ENCODE peak calls at places on chromosomes 13 and 19, in eight cellular contexts. One of them, this sample, is unnamed.

GRCh38 chr19:39246951-39247669 is 1.5 kb downstream of the IFNL4 start:
- DNase-seq in NCI-H2081 treated with DMSO at 0.1 percent for 48 hours: no peak
- DNase-seq in neuronal stem cell: no peak
- DNase-seq in NCI-H345: peak; percentile 69
- DNase-seq in stimulated activated CD4-positive, alpha-beta T cell treated with anti-CD3 and anti-CD28 coated beads, Interleukin-1b, Interleukin-23, amount 100 ng/mL, for 24 hours: no peak
- DNase-seq in left cardiac atrium: peak; percentile 53
- DNase-seq in Calu3: no peak
- DNase-seq in dorsolateral prefrontal cortex: peak; percentile 49
- DNase-seq in this sample: peak; percentile 27

GRCh38 chr13:20968745-20969144 is 66.2 kb upstream of the XPO4 start:
- DNase-seq in NCI-H2081 treated with DMSO at 0.1 percent for 48 hours: no peak
- DNase-seq in neuronal stem cell: no peak
- DNase-seq in NCI-H345: no peak
- DNase-seq in stimulated activated CD4-positive, alpha-beta T cell treated with anti-CD3 and anti-CD28 coated beads, Interleukin-1b, Interleukin-23, amount 100 ng/mL, for 24 hours: no peak
- DNase-seq in left cardiac atrium: no peak
- DNase-seq in Calu3: no peak
- DNase-seq in dorsolateral prefrontal cortex: no peak
- DNase-seq in this sample: no peak

GRCh38 chr13:33872005-33872351 is 54.0 kb downstream of the RFC3 start:
- DNase-seq in NCI-H2081 treated with DMSO at 0.1 percent for 48 hours: no peak
- DNase-seq in neuronal stem cell: no peak
- DNase-seq in NCI-H345: no peak
- DNase-seq in stimulated activated CD4-positive, alpha-beta T cell treated with anti-CD3 and anti-CD28 coated beads, Interleukin-1b, Interleukin-23, amount 100 ng/mL, for 24 hours: no peak
- DNase-seq in left cardiac atrium: no peak
- DNase-seq in Calu3: no peak
- DNase-seq in dorsolateral prefrontal cortex: no peak
- DNase-seq in this sample: no peak

GRCh38 chr13:33152389-33152788 is 133.2 kb downstream of the STARD13 start:
- DNase-seq in NCI-H2081 treated with DMSO at 0.1 percent for 48 hours: no peak
- DNase-seq in neuronal stem cell: no peak
- DNase-seq in NCI-H345: no peak
- DNase-seq in stimulated activated CD4-positive, alpha-beta T cell treated with anti-CD3 and anti-CD28 coated beads, Interleukin-1b, Interleukin-23, amount 100 ng/mL, for 24 hours: no peak
- DNase-seq in left cardiac atrium: no peak
- DNase-seq in Calu3: peak; percentile 1
- DNase-seq in dorsolateral prefrontal cortex: no peak
- DNase-seq in this sample: no peak

GRCh38 chr19:8526345-8527062 is 12.5 kb upstream of the ZNF414 start:
- DNase-seq in NCI-H2081 treated with DMSO at 0.1 percent for 48 hours: peak; percentile 10
- DNase-seq in neuronal stem cell: peak; percentile 92
- DNase-seq in NCI-H345: peak; percentile 91
- DNase-seq in stimulated activated CD4-positive, alpha-beta T cell treated with anti-CD3 and anti-CD28 coated beads, Interleukin-1b, Interleukin-23, amount 100 ng/mL, for 24 hours: no peak
- DNase-seq in left cardiac atrium: peak; percentile 94
- DNase-seq in Calu3: peak; percentile 92
- DNase-seq in dorsolateral prefrontal cortex: peak; percentile 92
- DNase-seq in this sample: peak; percentile 81

GRCh38 chr13:22483276-22483675 is 697.5 kb upstream of the SGCG start:
- DNase-seq in NCI-H2081 treated with DMSO at 0.1 percent for 48 hours: no peak
- DNase-seq in neuronal stem cell: no peak
- DNase-seq in NCI-H345: no peak
- DNase-seq in stimulated activated CD4-positive, alpha-beta T cell treated with anti-CD3 and anti-CD28 coated beads, Interleukin-1b, Interleukin-23, amount 100 ng/mL, for 24 hours: no peak
- DNase-seq in left cardiac atrium: no peak
- DNase-seq in Calu3: no peak
- DNase-seq in dorsolateral prefrontal cortex: no peak
- DNase-seq in this sample: no peak

GRCh38 chr19:1925544-1925943 is 15.4 kb upstream of the CSNK1G2 start:
- DNase-seq in NCI-H2081 treated with DMSO at 0.1 percent for 48 hours: no peak
- DNase-seq in neuronal stem cell: no peak
- DNase-seq in NCI-H345: no peak
- DNase-seq in stimulated activated CD4-positive, alpha-beta T cell treated with anti-CD3 and anti-CD28 coated beads, Interleukin-1b, Interleukin-23, amount 100 ng/mL, for 24 hours: no peak
- DNase-seq in left cardiac atrium: no peak
- DNase-seq in Calu3: no peak
- DNase-seq in dorsolateral prefrontal cortex: no peak
- DNase-seq in this sample: no peak

GRCh38 chr19:44694184-44694579 is 4.8 kb upstream of the CEACAM16 start:
- DNase-seq in NCI-H2081 treated with DMSO at 0.1 percent for 48 hours: no peak
- DNase-seq in neuronal stem cell: no peak
- DNase-seq in NCI-H345: no peak
- DNase-seq in stimulated activated CD4-positive, alpha-beta T cell treated with anti-CD3 and anti-CD28 coated beads, Interleukin-1b, Interleukin-23, amount 100 ng/mL, for 24 hours: no peak
- DNase-seq in left cardiac atrium: no peak
- DNase-seq in Calu3: no peak
- DNase-seq in dorsolateral prefrontal cortex: no peak
- DNase-seq in this sample: no peak

GRCh38 chr19:42184401-42184861 is 33.0 kb downstream of the DEDD2 start:
- DNase-seq in NCI-H2081 treated with DMSO at 0.1 percent for 48 hours: no peak
- DNase-seq in neuronal stem cell: peak; percentile 89
- DNase-seq in NCI-H345: peak; percentile 64
- DNase-seq in stimulated activated CD4-positive, alpha-beta T cell treated with anti-CD3 and anti-CD28 coated beads, Interleukin-1b, Interleukin-23, amount 100 ng/mL, for 24 hours: peak; percentile 50
- DNase-seq in left cardiac atrium: peak; percentile 78
- DNase-seq in Calu3: peak; percentile 91
- DNase-seq in dorsolateral prefrontal cortex: peak; percentile 74
- DNase-seq in this sample: peak; percentile 86

GRCh38 chr19:39409207-39409885 is 2.7 kb downstream of the ZFP36 start:
- DNase-seq in NCI-H2081 treated with DMSO at 0.1 percent for 48 hours: peak; percentile 35
- DNase-seq in neuronal stem cell: no peak
- DNase-seq in NCI-H345: peak; percentile 100
- DNase-seq in stimulated activated CD4-positive, alpha-beta T cell treated with anti-CD3 and anti-CD28 coated beads, Interleukin-1b, Interleukin-23, amount 100 ng/mL, for 24 hours: peak; percentile 49
- DNase-seq in left cardiac atrium: peak; percentile 94
- DNase-seq in Calu3: peak; percentile 99
- DNase-seq in dorsolateral prefrontal cortex: peak; percentile 82
- DNase-seq in this sample: peak; percentile 98

GRCh38 chr19:40640744-40641143 is 39.6 kb downstream of the LTBP4 start:
- DNase-seq in NCI-H2081 treated with DMSO at 0.1 percent for 48 hours: no peak
- DNase-seq in neuronal stem cell: no peak
- DNase-seq in NCI-H345: no peak
- DNase-seq in stimulated activated CD4-positive, alpha-beta T cell treated with anti-CD3 and anti-CD28 coated beads, Interleukin-1b, Interleukin-23, amount 100 ng/mL, for 24 hours: no peak
- DNase-seq in left cardiac atrium: no peak
- DNase-seq in Calu3: no peak
- DNase-seq in dorsolateral prefrontal cortex: no peak
- DNase-seq in this sample: no peak

GRCh38 chr13:29920018-29920643 is 69.7 kb upstream of the UBL3 start:
- DNase-seq in NCI-H2081 treated with DMSO at 0.1 percent for 48 hours: no peak
- DNase-seq in neuronal stem cell: no peak
- DNase-seq in NCI-H345: no peak
- DNase-seq in stimulated activated CD4-positive, alpha-beta T cell treated with anti-CD3 and anti-CD28 coated beads, Interleukin-1b, Interleukin-23, amount 100 ng/mL, for 24 hours: no peak
- DNase-seq in left cardiac atrium: no peak
- DNase-seq in Calu3: no peak
- DNase-seq in dorsolateral prefrontal cortex: no peak
- DNase-seq in this sample: no peak

GRCh38 chr19:5621311-5621944 is 1.1 kb downstream of the SAFB2 start:
- DNase-seq in NCI-H2081 treated with DMSO at 0.1 percent for 48 hours: no peak
- DNase-seq in neuronal stem cell: no peak
- DNase-seq in NCI-H345: no peak
- DNase-seq in stimulated activated CD4-positive, alpha-beta T cell treated with anti-CD3 and anti-CD28 coated beads, Interleukin-1b, Interleukin-23, amount 100 ng/mL, for 24 hours: no peak
- DNase-seq in left cardiac atrium: no peak
- DNase-seq in Calu3: no peak
- DNase-seq in dorsolateral prefrontal cortex: peak; percentile 54
- DNase-seq in this sample: no peak

GRCh38 chr13:34571716-34572115 is 370.4 kb upstream of the NBEA start:
- DNase-seq in NCI-H2081 treated with DMSO at 0.1 percent for 48 hours: no peak
- DNase-seq in neuronal stem cell: no peak
- DNase-seq in NCI-H345: no peak
- DNase-seq in stimulated activated CD4-positive, alpha-beta T cell treated with anti-CD3 and anti-CD28 coated beads, Interleukin-1b, Interleukin-23, amount 100 ng/mL, for 24 hours: no peak
- DNase-seq in left cardiac atrium: no peak
- DNase-seq in Calu3: no peak
- DNase-seq in dorsolateral prefrontal cortex: no peak
- DNase-seq in this sample: no peak

GRCh38 chr19:10187315-10187714 is 7.4 kb downstream of the DNMT1 start:
- DNase-seq in NCI-H2081 treated with DMSO at 0.1 percent for 48 hours: no peak
- DNase-seq in neuronal stem cell: no peak
- DNase-seq in NCI-H345: no peak
- DNase-seq in stimulated activated CD4-positive, alpha-beta T cell treated with anti-CD3 and anti-CD28 coated beads, Interleukin-1b, Interleukin-23, amount 100 ng/mL, for 24 hours: no peak
- DNase-seq in left cardiac atrium: no peak
- DNase-seq in Calu3: no peak
- DNase-seq in dorsolateral prefrontal cortex: no peak
- DNase-seq in this sample: no peak

GRCh38 chr19:51354742-51355148 is 11.4 kb downstream of the ETFB start:
- DNase-seq in NCI-H2081 treated with DMSO at 0.1 percent for 48 hours: no peak
- DNase-seq in neuronal stem cell: peak; percentile 87
- DNase-seq in NCI-H345: no peak
- DNase-seq in stimulated activated CD4-positive, alpha-beta T cell treated with anti-CD3 and anti-CD28 coated beads, Interleukin-1b, Interleukin-23, amount 100 ng/mL, for 24 hours: no peak
- DNase-seq in left cardiac atrium: peak; percentile 2
- DNase-seq in Calu3: no peak
- DNase-seq in dorsolateral prefrontal cortex: no peak
- DNase-seq in this sample: no peak

GRCh38 chr13:65914707-65915106 is 1315.4 kb downstream of the PCDH9 start:
- DNase-seq in NCI-H2081 treated with DMSO at 0.1 percent for 48 hours: no peak
- DNase-seq in neuronal stem cell: no peak
- DNase-seq in NCI-H345: no peak
- DNase-seq in stimulated activated CD4-positive, alpha-beta T cell treated with anti-CD3 and anti-CD28 coated beads, Interleukin-1b, Interleukin-23, amount 100 ng/mL, for 24 hours: no peak
- DNase-seq in left cardiac atrium: no peak
- DNase-seq in Calu3: no peak
- DNase-seq in dorsolateral prefrontal cortex: no peak
- DNase-seq in this sample: no peak

GRCh38 chr13:66556306-66556705 is 673.8 kb downstream of the PCDH9 start:
- DNase-seq in NCI-H2081 treated with DMSO at 0.1 percent for 48 hours: no peak
- DNase-seq in neuronal stem cell: no peak
- DNase-seq in NCI-H345: no peak
- DNase-seq in stimulated activated CD4-positive, alpha-beta T cell treated with anti-CD3 and anti-CD28 coated beads, Interleukin-1b, Interleukin-23, amount 100 ng/mL, for 24 hours: no peak
- DNase-seq in left cardiac atrium: no peak
- DNase-seq in Calu3: no peak
- DNase-seq in dorsolateral prefrontal cortex: no peak
- DNase-seq in this sample: no peak

GRCh38 chr19:48812094-48812929 is 1.5 kb upstream of the BCAT2 start:
- DNase-seq in NCI-H2081 treated with DMSO at 0.1 percent for 48 hours: peak; percentile 61
- DNase-seq in neuronal stem cell: peak; percentile 80
- DNase-seq in NCI-H345: no peak
- DNase-seq in stimulated activated CD4-positive, alpha-beta T cell treated with anti-CD3 and anti-CD28 coated beads, Interleukin-1b, Interleukin-23, amount 100 ng/mL, for 24 hours: no peak
- DNase-seq in left cardiac atrium: peak; percentile 92
- DNase-seq in Calu3: peak; percentile 93
- DNase-seq in dorsolateral prefrontal cortex: peak; percentile 86
- DNase-seq in this sample: peak; percentile 96

GRCh38 chr13:101204270-101205011 is 211.9 kb downstream of the NALCN start:
- DNase-seq in NCI-H2081 treated with DMSO at 0.1 percent for 48 hours: no peak
- DNase-seq in neuronal stem cell: no peak
- DNase-seq in NCI-H345: no peak
- DNase-seq in stimulated activated CD4-positive, alpha-beta T cell treated with anti-CD3 and anti-CD28 coated beads, Interleukin-1b, Interleukin-23, amount 100 ng/mL, for 24 hours: no peak
- DNase-seq in left cardiac atrium: no peak
- DNase-seq in Calu3: no peak
- DNase-seq in dorsolateral prefrontal cortex: no peak
- DNase-seq in this sample: no peak